ENCODE peak calls at places on chromosomes 3 and 15, in ten cellular contexts. X is activated CD4-positive, alpha-beta T cell treated with anti-CD3 and anti-CD28 coated beads, Interleukin-2, amount 50 U/mL, for 48 hours; D is NCI-H345; J is RWPE1; I is Calu3; U is NCI-H1092 treated with DMSO at 0.1 percent for 48 hours; Z is HL-60; V is trophoblast cell; Q is caudate nucleus; A is LHCN-M2. B is an unnamed sample.

GRCh38 chr15:88378259-88378658 is 88.9 kb downstream of the MRPL46 start:
- DNase-seq in X (no peak), D (no peak), J (no peak), I (no peak), U (no peak), Z (no peak), V (peak; percentile 89), Q (no peak), A (no peak), B (no peak)

GRCh38 chr3:186097663-186098451 is 11.0 kb downstream of the ETV5 start:
- DNase-seq in X (no peak), D (peak; percentile 98), J (peak; percentile 74), I (peak; percentile 96), U (peak; percentile 86), Z (no peak), V (no peak), Q (peak; percentile 85), A (peak; percentile 76), B (no peak)

GRCh38 chr15:85412956-85413854 is 32.8 kb downstream of the AKAP13 start:
- DNase-seq in X (peak; percentile 78), D (peak; percentile 17), J (peak; percentile 95), I (peak; percentile 79), U (no peak), Z (peak; percentile 78), V (peak; percentile 60), Q (no peak), A (peak; percentile 96), B (peak; percentile 99)

GRCh38 chr3:36707623-36708409 is 56.5 kb downstream of the DCLK3 start:
- DNase-seq in X (no peak), D (no peak), J (peak; percentile 50), I (peak; percentile 28), U (no peak), Z (peak; percentile 50), V (no peak), Q (no peak), A (peak; percentile 74), B (peak; percentile 83)

GRCh38 chr3:159340877-159341500 is 539.1 kb downstream of the MFSD1 start:
- DNase-seq in X (no peak), D (no peak), J (no peak), I (no peak), U (no peak), Z (no peak), V (no peak), Q (no peak), A (no peak), B (no peak)

GRCh38 chr15:95948371-95948770 is 382.1 kb upstream of the NR2F2 start:
- DNase-seq in X (no peak), D (peak; percentile 74), J (no peak), I (no peak), U (peak; percentile 77), Z (no peak), V (no peak), Q (no peak), A (peak; percentile 29), B (no peak)

GRCh38 chr3:113193298-113193697 is 18.1 kb upstream of the BOC start:
- DNase-seq in X (no peak), D (no peak), J (no peak), I (no peak), U (no peak), Z (no peak), V (peak; percentile 26), Q (no peak), A (no peak), B (no peak)

GRCh38 chr3:23002846-23003800 is 200.0 kb upstream of the UBE2E2 start:
- DNase-seq in X (no peak), D (peak; percentile 81), J (no peak), I (peak; percentile 33), U (peak; percentile 83), Z (no peak), V (no peak), Q (no peak), A (no peak), B (no peak)

GRCh38 chr3:70333080-70333479 is 20.6 kb upstream of the MDFIC2 start:
- DNase-seq in X (no peak), D (no peak), J (no peak), I (no peak), U (no peak), Z (no peak), V (no peak), Q (no peak), A (no peak), B (no peak)

GRCh38 chr3:59749291-59749690 is 699.5 kb upstream of the CFAP20DC start:
- DNase-seq in X (no peak), D (no peak), J (no peak), I (no peak), U (no peak), Z (peak; percentile 75), V (no peak), Q (no peak), A (no peak), B (no peak)

GRCh38 chr15:41928637-41929620 is 35.1 kb upstream of the SPTBN5 start:
- DNase-seq in X (peak; percentile 46), D (no peak), J (no peak), I (no peak), U (no peak), Z (no peak), V (no peak), Q (peak; percentile 39), A (no peak), B (no peak)

GRCh38 chr3:192543163-192543562 is 184.2 kb downstream of the FGF12 start:
- DNase-seq in X (no peak), D (no peak), J (no peak), I (no peak), U (no peak), Z (no peak), V (no peak), Q (no peak), A (no peak), B (no peak)

GRCh38 chr3:171349392-171349791 is 110.8 kb downstream of the TNIK start:
- DNase-seq in X (no peak), D (no peak), J (no peak), I (no peak), U (no peak), Z (no peak), V (no peak), Q (no peak), A (no peak), B (no peak)

GRCh38 chr3:147864754-147865354 is 455.7 kb downstream of the ZIC1 start:
- DNase-seq in X (no peak), D (no peak), J (no peak), I (no peak), U (no peak), Z (no peak), V (no peak), Q (no peak), A (peak; percentile 42), B (no peak)

GRCh38 chr15:63977102-63977501 is 69.2 kb downstream of the DAPK2 start:
- DNase-seq in X (no peak), D (no peak), J (no peak), I (no peak), U (no peak), Z (no peak), V (no peak), Q (no peak), A (no peak), B (no peak)

GRCh38 chr15:58611731-58612676 is 137.5 kb downstream of the ADAM10 start:
- DNase-seq in X (no peak), D (no peak), J (no peak), I (peak; percentile 15), U (no peak), Z (no peak), V (no peak), Q (no peak), A (no peak), B (no peak)

GRCh38 chr3:73499787-73500186 is 125.0 kb downstream of the PDZRN3 start:
- DNase-seq in X (no peak), D (no peak), J (no peak), I (no peak), U (no peak), Z (no peak), V (peak; percentile 21), Q (no peak), A (no peak), B (no peak)

GRCh38 chr3:9600597-9600996 is 47.0 kb upstream of the LHFPL4 start:
- DNase-seq in X (peak; percentile 20), D (peak; percentile 46), J (peak; percentile 14), I (peak; percentile 62), U (peak; percentile 22), Z (no peak), V (no peak), Q (peak; percentile 10), A (no peak), B (no peak)

GRCh38 chr15:45653702-45654424 is 19.0 kb downstream of the SQOR start:
- DNase-seq in X (no peak), D (no peak), J (no peak), I (no peak), U (no peak), Z (peak; percentile 78), V (no peak), Q (no peak), A (no peak), B (no peak)

GRCh38 chr3:28347374-28348285 is 891 bp upstream of the ZCWPW2 start:
- DNase-seq in X (no peak), D (no peak), J (peak; percentile 4), I (no peak), U (no peak), Z (peak; percentile 50), V (peak; percentile 11), Q (no peak), A (peak; percentile 72), B (peak; percentile 40)

GRCh38 chr3:14366915-14367523 is 35.4 kb upstream of the SLC6A6 start:
- DNase-seq in X (no peak), D (no peak), J (no peak), I (no peak), U (no peak), Z (no peak), V (no peak), Q (peak; percentile 14), A (no peak), B (no peak)

GRCh38 chr3:48630407-48630806 is 4.9 kb downstream of the SLC26A6 start:
- DNase-seq in X (no peak), D (no peak), J (no peak), I (no peak), U (no peak), Z (no peak), V (no peak), Q (no peak), A (no peak), B (no peak)

GRCh38 chr15:59701880-59702279 is 12.8 kb upstream of the BNIP2 start:
- DNase-seq in X (no peak), D (no peak), J (no peak), I (no peak), U (no peak), Z (no peak), V (no peak), Q (no peak), A (no peak), B (no peak)

GRCh38 chr3:111715911-111716523 is 120.9 kb upstream of the ZBED2 start:
- DNase-seq in X (peak; percentile 74), D (no peak), J (no peak), I (peak; percentile 81), U (no peak), Z (peak; percentile 44), V (peak; percentile 30), Q (no peak), A (no peak), B (peak; percentile 65)

GRCh38 chr3:55180936-55181535 is 253.2 kb upstream of the LRTM1 start:
- DNase-seq in X (peak; percentile 10), D (peak; percentile 21), J (peak; percentile 38), I (peak; percentile 34), U (peak; percentile 4), Z (peak; percentile 18), V (peak; percentile 9), Q (no peak), A (peak; percentile 53), B (peak; percentile 57)

GRCh38 chr15:89367485-89368451 is 33.1 kb upstream of the POLG start:
- DNase-seq in X (peak; percentile 36), D (peak; percentile 86), J (peak; percentile 93), I (no peak), U (peak; percentile 43), Z (no peak), V (peak; percentile 88), Q (peak; percentile 69), A (no peak), B (no peak)

GRCh38 chr3:196096382-196096953 is 14.6 kb upstream of the TFRC start:
- DNase-seq in X (no peak), D (no peak), J (no peak), I (no peak), U (no peak), Z (peak; percentile 83), V (no peak), Q (peak; percentile 12), A (peak; percentile 32), B (no peak)

GRCh38 chr3:194313642-194314430 is 37.3 kb downstream of the CPN2 start:
- DNase-seq in X (no peak), D (peak; percentile 15), J (no peak), I (no peak), U (no peak), Z (no peak), V (no peak), Q (no peak), A (no peak), B (no peak)

B was measured in RKO.